ENCODE peak calls at places on chromosomes 5 and 9, in five cellular contexts. One of them, this sample, is unnamed.

GRCh38 chr5:14507156-14507941 is 74.2 kb upstream of the OTULINL start:
- DNase-seq in PC-9: no peak
- DNase-seq in stomach: no peak
- DNase-seq in T-helper 1 cell: no peak
- DNase-seq in stimulated activated CD4-positive, alpha-beta T cell treated with anti-CD3 and anti-CD28 coated beads, Interleukin-4, amount 100 ng/mL, for 4 hours: no peak
- DNase-seq in this sample: no peak

GRCh38 chr5:173753307-173754168 is 134.6 kb upstream of the CPEB4 start:
- DNase-seq in PC-9: peak; percentile 41
- DNase-seq in T-helper 1 cell: no peak
- DNase-seq in stimulated activated CD4-positive, alpha-beta T cell treated with anti-CD3 and anti-CD28 coated beads, Interleukin-4, amount 100 ng/mL, for 4 hours: no peak
- DNase-seq in stomach: no peak
- DNase-seq in this sample: peak; percentile 72

GRCh38 chr5:132422720-132423442 is 53.4 kb downstream of the SLC22A5 start:
- DNase-seq in stimulated activated CD4-positive, alpha-beta T cell treated with anti-CD3 and anti-CD28 coated beads, Interleukin-4, amount 100 ng/mL, for 4 hours: no peak
- DNase-seq in T-helper 1 cell: no peak
- DNase-seq in stomach: peak; percentile 82
- DNase-seq in PC-9: no peak
- DNase-seq in this sample: no peak

GRCh38 chr5:59709833-59710232 is 183.7 kb downstream of the PDE4D start:
- DNase-seq in stimulated activated CD4-positive, alpha-beta T cell treated with anti-CD3 and anti-CD28 coated beads, Interleukin-4, amount 100 ng/mL, for 4 hours: no peak
- DNase-seq in stomach: peak; percentile 31
- DNase-seq in PC-9: no peak
- DNase-seq in T-helper 1 cell: no peak
- DNase-seq in this sample: no peak

GRCh38 chr9:92887880-92888338 is 10.1 kb upstream of the ZNF484 start:
- DNase-seq in stimulated activated CD4-positive, alpha-beta T cell treated with anti-CD3 and anti-CD28 coated beads, Interleukin-4, amount 100 ng/mL, for 4 hours: no peak
- DNase-seq in stomach: no peak
- DNase-seq in T-helper 1 cell: peak; percentile 18
- DNase-seq in PC-9: no peak
- DNase-seq in this sample: no peak

GRCh38 chr9:12785251-12785880 is 10.5 kb downstream of the LURAP1L start:
- DNase-seq in PC-9: peak; percentile 48
- DNase-seq in T-helper 1 cell: no peak
- DNase-seq in stimulated activated CD4-positive, alpha-beta T cell treated with anti-CD3 and anti-CD28 coated beads, Interleukin-4, amount 100 ng/mL, for 4 hours: no peak
- DNase-seq in stomach: peak; percentile 66
- DNase-seq in this sample: no peak

GRCh38 chr9:127937383-127938297 is at the start of gene DPM2:
- DNase-seq in stimulated activated CD4-positive, alpha-beta T cell treated with anti-CD3 and anti-CD28 coated beads, Interleukin-4, amount 100 ng/mL, for 4 hours: peak; percentile 82
- DNase-seq in stomach: peak; percentile 83
- DNase-seq in T-helper 1 cell: peak; percentile 91
- DNase-seq in PC-9: peak; percentile 74
- DNase-seq in this sample: peak; percentile 63

GRCh38 chr9:129761901-129762359 is 9.1 kb upstream of the PTGES start:
- DNase-seq in T-helper 1 cell: no peak
- DNase-seq in stomach: no peak
- DNase-seq in stimulated activated CD4-positive, alpha-beta T cell treated with anti-CD3 and anti-CD28 coated beads, Interleukin-4, amount 100 ng/mL, for 4 hours: no peak
- DNase-seq in PC-9: peak; percentile 80
- DNase-seq in this sample: no peak

GRCh38 chr5:94562327-94562971 is 56.0 kb downstream of the KIAA0825 start:
- DNase-seq in stimulated activated CD4-positive, alpha-beta T cell treated with anti-CD3 and anti-CD28 coated beads, Interleukin-4, amount 100 ng/mL, for 4 hours: no peak
- DNase-seq in stomach: no peak
- DNase-seq in PC-9: no peak
- DNase-seq in T-helper 1 cell: no peak
- DNase-seq in this sample: peak; percentile 31

GRCh38 chr9:37324261-37324683 is 98.2 kb upstream of the GRHPR start:
- DNase-seq in stomach: no peak
- DNase-seq in PC-9: no peak
- DNase-seq in stimulated activated CD4-positive, alpha-beta T cell treated with anti-CD3 and anti-CD28 coated beads, Interleukin-4, amount 100 ng/mL, for 4 hours: no peak
- DNase-seq in T-helper 1 cell: no peak
- DNase-seq in this sample: no peak

GRCh38 chr5:55218966-55219365 is 8.1 kb downstream of the MCIDAS start:
- DNase-seq in PC-9: peak; percentile 82
- DNase-seq in T-helper 1 cell: no peak
- DNase-seq in stimulated activated CD4-positive, alpha-beta T cell treated with anti-CD3 and anti-CD28 coated beads, Interleukin-4, amount 100 ng/mL, for 4 hours: no peak
- DNase-seq in stomach: peak; percentile 97
- DNase-seq in this sample: peak; percentile 63

GRCh38 chr5:103393131-103393754 is 134.7 kb downstream of the MACIR start:
- DNase-seq in PC-9: no peak
- DNase-seq in T-helper 1 cell: peak; percentile 2
- DNase-seq in stimulated activated CD4-positive, alpha-beta T cell treated with anti-CD3 and anti-CD28 coated beads, Interleukin-4, amount 100 ng/mL, for 4 hours: no peak
- DNase-seq in stomach: no peak
- DNase-seq in this sample: no peak

GRCh38 chr5:181217111-181217804 is 5.8 kb upstream of the TRIM41 start:
- DNase-seq in PC-9: peak; percentile 69
- DNase-seq in T-helper 1 cell: peak; percentile 63
- DNase-seq in stimulated activated CD4-positive, alpha-beta T cell treated with anti-CD3 and anti-CD28 coated beads, Interleukin-4, amount 100 ng/mL, for 4 hours: peak; percentile 52
- DNase-seq in stomach: peak; percentile 41
- DNase-seq in this sample: no peak